ENCODE peak calls at places on chromosome 21, in seven cellular contexts. L, N, Z, D, G, Y and S are unnamed samples.

GRCh38 chr21:36291509-36291908 is 28.5 kb upstream of the MORC3 start:
- DNase-seq in N (no peak), Y (no peak), L (no peak), Z (no peak), D (no peak), G (no peak), S (no peak)

GRCh38 chr21:15768853-15769252 is 39.1 kb downstream of the USP25 start:
- DNase-seq in G (no peak), Z (no peak), N (no peak), Y (no peak), L (no peak), D (no peak), S (no peak)

GRCh38 chr21:44871576-44872265 is 1.8 kb downstream of the PTTG1IP start:
- DNase-seq in N (peak; percentile 91), Z (peak; percentile 70), Y (peak; percentile 97), G (peak; percentile 53), D (no peak), L (no peak), S (no peak)

GRCh38 chr21:38424333-38424732 is 73.9 kb downstream of the ERG start:
- DNase-seq in Z (no peak), Y (no peak), G (no peak), D (no peak), L (no peak), N (no peak), S (no peak)

GRCh38 chr21:15978158-15978805 is 248.5 kb downstream of the USP25 start:
- DNase-seq in N (peak; percentile 27), L (no peak), G (no peak), D (no peak), Z (no peak), Y (no peak), S (no peak)

GRCh38 chr21:17819878-17820232 is 699 bp upstream of the C21orf91 start:
- DNase-seq in Z (no peak), G (peak; percentile 7), D (no peak), N (no peak), Y (no peak), L (no peak), S (peak; percentile 75)

GRCh38 chr21:37452222-37452621 is 85.6 kb downstream of the DYRK1A start:
- DNase-seq in D (no peak), Z (peak; percentile 87), G (peak; percentile 17), L (peak; percentile 70), Y (peak; percentile 70), N (peak; percentile 88), S (no peak)

GRCh38 chr21:35367558-35367957 is 318.5 kb upstream of the RUNX1 start:
- DNase-seq in L (no peak), Z (no peak), D (no peak), N (no peak), Y (no peak), G (no peak), S (no peak)

GRCh38 chr21:35326677-35327076 is 277.6 kb upstream of the RUNX1 start:
- DNase-seq in L (no peak), Y (no peak), G (no peak), Z (no peak), N (no peak), D (no peak), S (no peak)

GRCh38 chr21:35232545-35233176 is 183.6 kb upstream of the RUNX1 start:
- DNase-seq in G (no peak), L (peak; percentile 93), N (peak; percentile 84), D (no peak), Z (peak; percentile 76), Y (peak; percentile 65), S (no peak)

GRCh38 chr21:38159355-38159754 is 97.4 kb upstream of the KCNJ15 start:
- DNase-seq in D (no peak), N (peak; percentile 82), G (peak; percentile 18), Y (peak; percentile 82), L (no peak), Z (peak; percentile 70), S (peak; percentile 57)

GRCh38 chr21:37139902-37140301 is 66.8 kb downstream of the TTC3 start:
- DNase-seq in L (no peak), D (no peak), N (peak; percentile 65), Y (no peak), G (no peak), Z (peak; percentile 26), S (no peak)

GRCh38 chr21:41133896-41134522 is 34.0 kb upstream of the BACE2 start:
- DNase-seq in Y (peak; percentile 89), G (no peak), N (peak; percentile 60), Z (peak; percentile 28), L (no peak), D (no peak), S (peak; percentile 62)

GRCh38 chr21:34630536-34631143 is 15.7 kb upstream of the RCAN1 start:
- DNase-seq in D (no peak), G (no peak), Z (peak; percentile 32), Y (peak; percentile 80), N (peak; percentile 70), L (no peak), S (peak; percentile 56)

GRCh38 chr21:14414932-14415508 is 32.1 kb upstream of the HSPA13 start:
- DNase-seq in Z (no peak), D (no peak), N (no peak), Y (no peak), G (no peak), L (no peak), S (peak; percentile 10)

GRCh38 chr21:38244407-38244787 is 12.4 kb upstream of the KCNJ15 start:
- DNase-seq in Y (no peak), D (no peak), G (no peak), Z (no peak), N (no peak), L (no peak), S (no peak)

GRCh38 chr21:35711661-35712060 is 348.7 kb downstream of the SETD4 start:
- DNase-seq in G (no peak), D (no peak), Y (no peak), N (no peak), Z (no peak), L (no peak), S (no peak)

GRCh38 chr21:14533555-14534400 is 12.3 kb downstream of the SAMSN1 start:
- DNase-seq in L (peak; percentile 38), D (no peak), Y (no peak), G (no peak), N (peak; percentile 91), Z (peak; percentile 43), S (peak; percentile 37)

GRCh38 chr21:27291006-27291405 is 324.1 kb upstream of the ADAMTS5 start:
- DNase-seq in D (no peak), Y (no peak), G (no peak), L (no peak), N (peak; percentile 56), Z (no peak), S (no peak)

DNA sequence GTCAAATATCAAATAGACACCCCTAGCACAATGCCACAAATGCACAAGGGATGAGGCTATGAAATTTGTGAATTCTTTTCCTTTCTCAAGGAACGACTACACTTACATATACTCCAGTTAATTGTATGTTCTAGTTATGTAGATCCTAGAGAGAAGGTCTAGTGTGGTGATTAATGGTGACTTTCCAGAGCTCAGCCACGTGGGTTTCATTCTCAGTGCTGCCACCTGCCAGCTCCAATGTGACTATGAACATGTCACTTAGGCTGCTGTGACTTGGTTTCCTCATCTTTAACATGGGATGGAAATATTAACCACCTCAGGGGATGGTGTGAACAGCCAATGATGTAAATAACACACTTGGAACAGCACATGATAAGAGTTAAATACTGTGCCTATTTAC is 138.3 kb downstream of the APP start:
- DNase-seq in Y (no peak), Z (no peak), D (no peak), L (no peak), N (peak; percentile 28), G (no peak), S (no peak)
- TF ChIP-seq CTCF in Y (peak; percentile 13), Z (peak; percentile 40), D (no peak), L (peak; percentile 2), N (no peak), G (no peak), S (no peak)

GRCh38 chr21:42250422-42251403 is 31.8 kb downstream of the ABCG1 start:
- DNase-seq in Z (no peak), G (no peak), L (no peak), Y (no peak), N (no peak), D (no peak), S (no peak)
- TF ChIP-seq CTCF in Z (no peak), G (no peak), L (no peak), Y (no peak), N (no peak), D (no peak), S (no peak)

DNA sequence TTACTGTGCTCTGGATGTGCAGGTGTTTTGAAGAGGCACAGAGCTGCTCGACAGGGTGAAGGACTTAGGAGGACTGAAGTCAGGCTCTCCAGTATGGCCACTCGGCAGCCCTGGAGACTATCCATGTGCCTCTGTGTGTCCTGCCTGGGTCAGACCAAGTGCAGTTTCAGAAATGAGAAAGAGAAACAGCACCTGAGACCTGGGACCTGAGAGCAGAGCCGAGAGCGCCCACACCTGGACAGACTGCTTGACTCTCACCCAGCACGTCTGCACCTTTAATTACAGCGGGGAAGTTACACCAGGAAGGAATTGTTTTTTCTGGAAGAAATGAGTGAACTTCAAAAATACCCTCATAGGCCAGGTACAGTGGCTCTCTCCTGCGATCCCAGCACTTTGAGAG is 59.7 kb upstream of the COL6A1 start:
- DNase-seq in N (no peak), G (no peak), Z (no peak), D (no peak), Y (no peak), L (no peak), S (no peak)
- TF ChIP-seq CTCF in N (no peak), G (no peak), Z (no peak), D (no peak), Y (no peak), L (no peak), S (no peak)

GRCh38 chr21:21968810-21969588 is 970.8 kb downstream of the NCAM2 start:
- DNase-seq in L (no peak), Y (peak; percentile 29), N (no peak), D (no peak), G (no peak), Z (no peak), S (no peak)

GRCh38 chr21:21971384-21971783 is 973.2 kb downstream of the NCAM2 start:
- DNase-seq in Y (no peak), G (no peak), L (no peak), N (no peak), D (no peak), Z (no peak), S (no peak)

GRCh38 chr21:21973806-21974205 is 975.6 kb downstream of the NCAM2 start:
- DNase-seq in Z (no peak), G (no peak), D (no peak), Y (peak; percentile 0), L (no peak), N (no peak), S (no peak)
- TF ChIP-seq CTCF in Z (peak; percentile 38), G (no peak), D (no peak), Y (no peak), L (no peak), N (no peak), S (no peak)

DNA sequence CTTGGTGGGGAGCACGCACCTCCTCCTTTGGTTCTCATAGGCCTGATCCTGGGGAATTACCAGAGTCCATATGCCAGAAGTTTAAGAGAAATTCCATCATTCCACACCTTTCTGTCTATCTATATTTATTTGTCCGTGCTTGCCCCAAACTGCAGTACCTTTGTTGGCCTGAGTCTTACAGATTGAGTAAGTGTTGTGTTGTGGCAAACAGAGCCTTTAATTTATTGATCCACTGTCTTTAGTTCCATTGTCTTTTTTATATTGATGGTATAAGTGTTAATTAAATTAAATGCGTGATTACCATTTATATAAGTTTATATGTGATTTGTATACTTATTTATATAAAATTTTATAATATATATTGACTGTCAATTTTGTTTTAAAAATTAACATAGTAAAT is 4.9 kb downstream of the SH3BGR start:
- DNase-seq in N (no peak), Y (no peak), G (no peak), D (no peak), Z (no peak), L (no peak), S (no peak)
- TF ChIP-seq CTCF in N (peak; percentile 12), Y (peak; percentile 18), G (peak; percentile 45), D (no peak), Z (peak; percentile 41), L (peak; percentile 22), S (no peak)